ENCODE peak calls at places on chromosomes 4 and X, in seven cellular contexts. I is neural progenitor cell, O is H4, L is T-cell, W is NCI-H460, F is HS-5, T is HTR-8/SVneo. N is an unnamed sample.

GRCh38 chr4:127501103-127501502 is 131.7 kb upstream of the INTU start:
- DNase-seq in I (no peak), L (no peak), F (no peak), O (no peak), T (no peak), W (no peak), N (no peak)

GRCh38 chr4:57911203-57911602 is 801.0 kb upstream of the IGFBP7 start:
- DNase-seq in L (no peak), I (no peak), T (no peak), W (no peak), F (no peak), O (no peak), N (no peak)

GRCh38 chr4:101282076-101282844 is 65.1 kb downstream of the PPP3CA start:
- DNase-seq in O (no peak), I (no peak), L (no peak), F (no peak), W (no peak), T (no peak), N (no peak)

GRCh38 chrX:66751136-66751782 is 112.4 kb upstream of the EDA2R start:
- DNase-seq in W (no peak), I (no peak), F (no peak), O (no peak), L (no peak), T (no peak), N (no peak)

GRCh38 chrX:68711845-68712244 is 64.4 kb downstream of the STARD8 start:
- DNase-seq in O (no peak), L (no peak), I (no peak), W (no peak), F (no peak), T (no peak), N (no peak)

GRCh38 chr4:121200795-121201472 is 36.8 kb upstream of the TNIP3 start:
- DNase-seq in I (no peak), T (no peak), O (no peak), W (no peak), L (no peak), F (no peak), N (no peak)

GRCh38 chr4:161937151-161937550 is 226.6 kb downstream of the FSTL5 start:
- DNase-seq in O (no peak), T (no peak), L (no peak), I (no peak), W (no peak), F (no peak), N (no peak)

GRCh38 chr4:162408309-162408708 is 244.5 kb upstream of the FSTL5 start:
- DNase-seq in F (no peak), I (no peak), O (no peak), T (no peak), W (no peak), L (no peak), N (no peak)

GRCh38 chr4:77021614-77022089 is 54.1 kb downstream of the CCNI start:
- DNase-seq in L (no peak), T (no peak), W (no peak), I (no peak), F (no peak), O (no peak), N (no peak)

GRCh38 chr4:1981251-1982055 is 27.3 kb downstream of the NELFA start:
- DNase-seq in F (no peak), T (no peak), I (peak; percentile 63), W (peak; percentile 24), L (no peak), O (no peak), N (no peak)

GRCh38 chr4:154597798-154598774 is 7.5 kb upstream of the FGA start:
- DNase-seq in W (no peak), O (no peak), I (no peak), L (no peak), F (no peak), T (no peak), N (no peak)

GRCh38 chr4:76216975-76217814 is 3.6 kb upstream of the SCARB2 start:
- DNase-seq in T (no peak), F (no peak), W (no peak), O (no peak), L (no peak), I (no peak), N (no peak)

GRCh38 chr4:55794053-55794452 is 25.5 kb upstream of the EXOC1L start:
- DNase-seq in L (no peak), W (no peak), O (no peak), I (no peak), F (no peak), T (no peak), N (no peak)

GRCh38 chr4:128524311-128524710 is 236.7 kb upstream of the PGRMC2 start:
- DNase-seq in T (peak; percentile 43), I (no peak), L (no peak), F (no peak), W (peak; percentile 61), O (peak; percentile 81), N (peak; percentile 78)

GRCh38 chr4:10898072-10898471 is 213.5 kb upstream of the CLNK start:
- DNase-seq in F (no peak), L (no peak), O (no peak), W (no peak), T (no peak), I (no peak), N (no peak)

GRCh38 chrX:63581390-63581789 is 203.6 kb downstream of the ARHGEF9 start:
- DNase-seq in W (no peak), I (peak; percentile 3), F (no peak), T (no peak), O (no peak), L (no peak), N (no peak)

GRCh38 chr4:6011686-6012085 is 6.5 kb downstream of the C4orf50 start:
- DNase-seq in L (no peak), O (peak; percentile 42), W (no peak), I (no peak), F (no peak), T (no peak), N (no peak)

GRCh38 chr4:131348258-131348657 is 1800.8 kb upstream of the PCDH10 start:
- DNase-seq in W (no peak), T (no peak), L (no peak), F (no peak), I (no peak), O (no peak), N (no peak)